ENCODE peak calls at places on chromosomes 1 and 21, in four cellular contexts. Q is ovary, R is neural progenitor cell, T is tibial artery. L is an unnamed sample.
A peak's percentile ranks its signal among the peaks of the same experiment; 100 is the strongest.

GRCh38 chr1:50983403-50983802 is 13.4 kb downstream of the CDKN2C start:
- DNase-seq in Q (no peak), R (no peak), T (no peak), L (no peak)

GRCh38 chr1:219293440-219293839 is 119.8 kb downstream of the LYPLAL1 start:
- DNase-seq in Q (no peak), R (no peak), T (no peak), L (no peak)

GRCh38 chr1:213383465-213383864 is 332.4 kb downstream of the RPS6KC1 start:
- DNase-seq in Q (no peak), R (no peak), T (no peak), L (no peak)

GRCh38 chr1:222539951-222540597 is 7.8 kb downstream of the HHIPL2 start:
- DNase-seq in Q (no peak), R (no peak), T (no peak), L (no peak)

GRCh38 chr1:203652718-203653461 is 26.3 kb downstream of the ATP2B4 start:
- DNase-seq in Q (no peak), R (no peak), T (no peak), L (no peak)

GRCh38 chr1:69492286-69492685 is 75.4 kb upstream of the LRRC7 start:
- DNase-seq in Q (no peak), R (no peak), T (no peak), L (peak; percentile 62)

GRCh38 chr1:39954870-39955546 is at the start of gene MFSD2A:
- DNase-seq in Q (peak; percentile 78), R (peak; percentile 95), T (peak; percentile 90), L (peak; percentile 84)

GRCh38 chr1:29292344-29292743 is 56.0 kb downstream of the PTPRU start:
- DNase-seq in Q (no peak), R (no peak), T (no peak), L (no peak)

GRCh38 chr21:36829116-36829515 is 130.2 kb downstream of the SIM2 start:
- DNase-seq in Q (no peak), R (no peak), T (no peak), L (no peak)

GRCh38 chr1:218717611-218718010 is 372.5 kb downstream of the TGFB2 start:
- DNase-seq in Q (no peak), R (no peak), T (no peak), L (peak; percentile 80)

GRCh38 chr1:22963044-22963677 is 9.5 kb downstream of the LACTBL1 start:
- DNase-seq in Q (no peak), R (no peak), T (no peak), L (no peak)

GRCh38 chr1:113615425-113615824 is 143.9 kb downstream of the PHTF1 start:
- DNase-seq in Q (no peak), R (no peak), T (no peak), L (peak; percentile 77)

GRCh38 chr1:119475866-119476439 is 31.1 kb upstream of the HSD3B1 start:
- DNase-seq in Q (no peak), R (peak; percentile 77), T (peak; percentile 25), L (no peak)

GRCh38 chr1:186754542-186755150 is 74.1 kb upstream of the PLA2G4A start:
- DNase-seq in Q (no peak), R (no peak), T (no peak), L (no peak)

GRCh38 chr1:230753586-230754251 is 6.5 kb downstream of the CAPN9 start:
- DNase-seq in Q (no peak), R (peak; percentile 76), T (no peak), L (no peak)

GRCh38 chr21:38323721-38324591 is 67.2 kb downstream of the KCNJ15 start:
- DNase-seq in Q (no peak), R (peak; percentile 6), T (no peak), L (peak; percentile 97)

GRCh38 chr1:27527857-27528700 is 38.1 kb upstream of the WASF2 start:
- DNase-seq in Q (peak; percentile 72), R (peak; percentile 84), T (no peak), L (no peak)

GRCh38 chr1:203326830-203327683 is 21.7 kb downstream of the BTG2 start:
- DNase-seq in Q (peak; percentile 95), R (peak; percentile 97), T (peak; percentile 92), L (peak; percentile 71)

GRCh38 chr1:8481650-8482380 is 163.9 kb downstream of the SLC45A1 start:
- DNase-seq in Q (no peak), R (no peak), T (no peak), L (no peak)

GRCh38 chr1:100657876-100658715 is 61.4 kb upstream of the VCAM1 start:
- DNase-seq in Q (no peak), R (no peak), T (no peak), L (peak; percentile 60)

GRCh38 chr1:9606458-9606857 is 17.7 kb downstream of the TMEM201 start:
- DNase-seq in Q (no peak), R (no peak), T (no peak), L (no peak)

GRCh38 chr21:42208801-42209490 is 10.0 kb upstream of the ABCG1 start:
- DNase-seq in Q (no peak), R (no peak), T (no peak), L (no peak)

GRCh38 chr1:156320560-156320959 is 17.5 kb downstream of the CCT3 start:
- DNase-seq in Q (no peak), R (no peak), T (no peak), L (no peak)

GRCh38 chr1:228392111-228392936 is 14.3 kb downstream of the TRIM11 start:
- DNase-seq in Q (peak; percentile 7), R (no peak), T (no peak), L (no peak)

GRCh38 chr1:103788377-103788776 is 38.7 kb downstream of the AMY1C start:
- DNase-seq in Q (no peak), R (no peak), T (no peak), L (no peak)

GRCh38 chr1:227197064-227197463 is 121.2 kb downstream of the CDC42BPA start:
- DNase-seq in Q (no peak), R (no peak), T (no peak), L (no peak)

GRCh38 chr1:109239580-109240068 is 9.7 kb upstream of the CELSR2 start:
- DNase-seq in Q (no peak), R (peak; percentile 78), T (no peak), L (no peak)

GRCh38 chr1:180425956-180426355 is 76.4 kb downstream of the ACBD6 start:
- DNase-seq in Q (no peak), R (no peak), T (no peak), L (peak; percentile 28)

GRCh38 chr1:171898956-171899355 is 57.7 kb downstream of the DNM3 start:
- DNase-seq in Q (no peak), R (peak; percentile 88), T (no peak), L (peak; percentile 27)

GRCh38 chr1:20729155-20729931 is 3.2 kb downstream of the SH2D5 start:
- DNase-seq in Q (no peak), R (no peak), T (no peak), L (no peak)

GRCh38 chr1:161196521-161197451 is 2.1 kb downstream of the ADAMTS4 start:
- DNase-seq in Q (peak; percentile 61), R (peak; percentile 71), T (no peak), L (peak; percentile 21)
- H3K4me3 ChIP-seq in Q (peak overlapping the region; percentile 44), R (peak overlapping the region; percentile 11), T (peak overlapping the region; percentile 32), L (no peak overlapping the region)

GRCh38 chr1:247444571-247444970 is 13.3 kb downstream of the OR2B11 start:
- DNase-seq in Q (no peak), R (no peak), T (no peak), L (no peak)

GRCh38 chr1:247447162-247447909 is 10.6 kb downstream of the OR2B11 start:
- DNase-seq in Q (no peak), R (no peak), T (no peak), L (no peak)

GRCh38 chr1:247451388-247452010 is 6.4 kb downstream of the OR2B11 start:
- DNase-seq in Q (no peak), R (no peak), T (no peak), L (no peak)

GRCh38 chr1:247445775-247446364 is 12.0 kb downstream of the OR2B11 start:
- DNase-seq in Q (no peak), R (no peak), T (no peak), L (no peak)

DNA sequence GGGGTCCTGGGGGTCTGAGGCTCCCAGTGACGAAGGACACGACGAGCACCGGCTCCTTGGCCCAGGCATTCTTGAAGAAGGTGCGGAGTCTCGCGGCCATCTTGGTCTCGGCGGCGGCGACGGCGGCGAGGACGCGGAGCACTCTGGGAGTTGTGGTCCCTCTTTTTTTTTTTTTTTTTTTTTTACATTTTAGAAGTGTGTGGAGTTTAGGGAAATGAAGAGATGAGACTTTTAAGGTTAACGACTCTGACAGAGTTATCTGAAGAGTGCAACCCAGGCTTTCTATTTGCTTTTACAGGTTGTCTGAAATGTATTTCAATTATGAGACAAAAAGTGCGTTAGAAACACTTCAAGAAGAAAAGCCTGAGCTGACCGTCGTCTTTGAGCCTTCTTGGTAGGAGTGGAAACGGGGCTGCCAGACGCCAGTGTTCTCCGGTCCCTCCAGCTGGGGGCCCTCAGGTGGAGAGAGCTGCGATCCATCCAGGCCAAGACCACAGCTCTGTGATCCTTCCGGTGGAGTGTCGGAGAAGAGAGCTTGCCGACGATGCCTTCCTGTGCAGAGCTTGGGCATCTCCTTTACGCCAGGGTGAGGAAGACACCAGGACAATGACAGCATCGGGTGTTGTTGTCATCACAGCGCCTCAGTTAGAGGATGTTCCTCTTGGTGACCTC is 9.7 kb downstream of the OR2B11 start:
- DNase-seq in Q (peak; percentile 53), R (peak; percentile 56), T (no peak), L (peak; percentile 35)
- H3K27ac ChIP-seq in Q (peak overlapping the region; percentile 16), R (peak overlapping the region; percentile 54), T (no peak overlapping the region), L (no peak overlapping the region)

GRCh38 chr1:925532-926421 is 2.1 kb downstream of the SAMD11 start:
- DNase-seq in Q (no peak), R (peak; percentile 54), T (peak; percentile 51), L (peak; percentile 49)
- H3K4me3 ChIP-seq in Q (no peak overlapping the region), R (peak overlapping the region; percentile 11), T (peak overlapping the region; percentile 50), L (peak overlapping the region; percentile 51)

DNA sequence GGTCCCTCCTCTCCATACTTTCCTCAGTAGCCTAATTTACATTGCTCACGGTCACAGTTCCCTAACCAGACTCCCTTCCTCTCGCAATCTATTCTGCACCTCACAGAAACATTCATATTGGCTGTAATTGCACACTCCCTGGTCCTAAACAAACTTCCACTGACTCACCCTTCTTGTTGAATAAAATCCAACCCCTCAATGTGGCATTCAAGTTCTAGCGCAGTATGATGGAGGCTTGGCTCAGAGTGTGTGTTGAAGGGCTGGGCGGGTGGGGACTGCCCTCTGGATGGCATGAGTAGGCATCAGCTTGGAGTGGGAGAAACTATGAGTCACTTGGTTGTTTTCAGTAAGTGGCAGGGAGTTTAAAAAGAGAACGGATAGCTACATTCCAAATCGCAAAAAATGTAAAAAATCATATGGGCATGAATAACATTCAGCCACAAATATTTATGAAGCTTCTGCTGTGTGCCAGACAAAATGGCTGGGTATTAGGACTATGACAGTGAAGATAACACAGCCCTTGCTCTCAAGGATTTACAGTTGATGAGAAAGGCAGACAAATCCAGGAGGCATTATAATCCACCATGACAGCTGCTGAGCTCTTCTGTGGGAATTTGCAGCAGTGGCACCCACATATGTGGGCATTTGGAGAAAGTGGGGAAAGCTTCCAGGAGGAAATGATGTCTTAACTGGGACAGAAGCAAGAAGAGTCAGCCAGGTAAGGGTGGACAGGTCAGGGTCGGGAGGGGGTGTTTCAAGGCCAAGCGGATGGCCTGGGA is 42.2 kb upstream of the LYST start:
- DNase-seq in Q (no peak), R (no peak), T (no peak), L (peak; percentile 85)
- H3K27ac ChIP-seq in Q (no peak overlapping the region), R (no peak overlapping the region), T (peak overlapping the region; percentile 74), L (peak overlapping the region; percentile 94)

GRCh38 chr1:11720033-11720376 is 15.9 kb upstream of the AGTRAP start:
- DNase-seq in Q (no peak), R (no peak), T (no peak), L (no peak)
- H3K4me3 ChIP-seq in Q (no peak overlapping the region), R (no peak overlapping the region), T (no peak overlapping the region), L (no peak overlapping the region)